ENCODE peak calls at places on chromosome 17, in five cellular contexts. Z is psoas muscle, K is PC-3, I is lower leg skin, Y is endothelial cell. F is an unnamed sample.

GRCh38 chr17:49869038-49869374 is 21.1 kb upstream of the TAC4 start:
- DNase-seq in Z (no peak), K (no peak), I (no peak), Y (no peak), F (no peak)

GRCh38 chr17:76515291-76515949 is 14.2 kb upstream of the RHBDF2 start:
- DNase-seq in Z (peak), K (no peak), I (peak), Y (no peak), F (peak)

GRCh38 chr17:2892305-2892971 is 96.2 kb downstream of the RAP1GAP2 start:
- DNase-seq in Z (no peak), K (peak), I (no peak), Y (no peak), F (peak)

GRCh38 chr17:62644487-62645173 is 17.2 kb downstream of the MRC2 start:
- DNase-seq in Z (no peak), K (no peak), I (no peak), Y (no peak), F (no peak)

GRCh38 chr17:50221500-50222480 is 20.4 kb upstream of the COL1A1 start:
- DNase-seq in Z (peak), K (peak), I (no peak), Y (no peak), F (peak)

GRCh38 chr17:71709974-71710373 is 410.8 kb upstream of the SOX9 start:
- DNase-seq in Z (no peak), K (no peak), I (no peak), Y (no peak), F (peak)

GRCh38 chr17:82342361-82343079 is 9.0 kb upstream of the SECTM1 start:
- DNase-seq in Z (no peak), K (no peak), I (no peak), Y (no peak), F (no peak)

GRCh38 chr17:14301279-14301760 is 439 bp downstream of the HS3ST3B1 start:
- DNase-seq in Z (no peak), K (no peak), I (no peak), Y (peak), F (no peak)

GRCh38 chr17:61201211-61201610 is 198.4 kb upstream of the TBX2 start:
- DNase-seq in Z (no peak), K (peak), I (no peak), Y (no peak), F (peak)

GRCh38 chr17:7431231-7431630 is 2.6 kb downstream of the SPEM3 start:
- DNase-seq in Z (no peak), K (no peak), I (no peak), Y (no peak), F (peak)

GRCh38 chr17:5561736-5562135 is 22.6 kb downstream of the NLRP1 start:
- DNase-seq in Z (no peak), K (no peak), I (no peak), Y (no peak), F (no peak)

GRCh38 chr17:31838641-31839225 is 20.3 kb downstream of the COPRS start:
- DNase-seq in Z (no peak), K (no peak), I (no peak), Y (no peak), F (peak)

GRCh38 chr17:76000755-76001521 is at the start of gene CDK3:
- DNase-seq in Z (no peak), K (no peak), I (no peak), Y (no peak), F (no peak)

GRCh38 chr17:64554028-64554637 is 47.4 kb downstream of the CEP95 start:
- DNase-seq in Z (no peak), K (no peak), I (no peak), Y (no peak), F (no peak)

GRCh38 chr17:35991075-35991474 is 4.5 kb upstream of the CCL14 start:
- DNase-seq in Z (no peak), K (no peak), I (no peak), Y (no peak), F (no peak)

GRCh38 chr17:62307196-62307595 is 73.2 kb upstream of the EFCAB3 start:
- DNase-seq in Z (no peak), K (no peak), I (no peak), Y (no peak), F (no peak)

GRCh38 chr17:10036511-10037061 is 131.5 kb upstream of the RCVRN start:
- DNase-seq in Z (peak), K (no peak), I (no peak), Y (no peak), F (peak)

GRCh38 chr17:66343531-66344078 is 41.2 kb downstream of the PRKCA start:
- DNase-seq in Z (no peak), K (peak), I (no peak), Y (no peak), F (no peak)

GRCh38 chr17:64786337-64786736 is 124.2 kb upstream of the SMURF2 start:
- DNase-seq in Z (no peak), K (peak), I (no peak), Y (no peak), F (no peak)

GRCh38 chr17:61075988-61076387 is 323.7 kb upstream of the TBX2 start:
- DNase-seq in Z (no peak), K (no peak), I (no peak), Y (no peak), F (no peak)

GRCh38 chr17:7836596-7837374 is 2.8 kb downstream of the KDM6B start:
- DNase-seq in Z (peak), K (peak), I (peak), Y (peak), F (peak)

GRCh38 chr17:35765086-35765710 is 4.5 kb downstream of the C17orf50 start:
- DNase-seq in Z (no peak), K (no peak), I (no peak), Y (no peak), F (peak)

GRCh38 chr17:64941045-64941444 is 21.8 kb upstream of the LRRC37A3 start:
- DNase-seq in Z (no peak), K (no peak), I (no peak), Y (no peak), F (no peak)

GRCh38 chr17:44122825-44123355 is 551 bp downstream of the HDAC5 start:
- DNase-seq in Z (no peak), K (no peak), I (no peak), Y (no peak), F (no peak)

GRCh38 chr17:38602453-38602852 is 3.3 kb downstream of the SRCIN1 start:
- DNase-seq in Z (no peak), K (no peak), I (no peak), Y (no peak), F (peak)

GRCh38 chr17:17500999-17501605 is 4.9 kb upstream of the RASD1 start:
- DNase-seq in Z (no peak), K (no peak), I (no peak), Y (no peak), F (no peak)

GRCh38 chr17:4559851-4560820 is at the start of gene GGT6:
- DNase-seq in Z (no peak), K (no peak), I (no peak), Y (no peak), F (no peak)

GRCh38 chr17:76725580-76726230 is 701 bp downstream of the JMJD6 start:
- DNase-seq in Z (peak), K (peak), I (peak), Y (no peak), F (peak)

GRCh38 chr17:76371656-76372628 is 12.5 kb upstream of the SPHK1 start:
- DNase-seq in Z (no peak), K (peak), I (no peak), Y (no peak), F (peak)

GRCh38 chr17:77503916-77504651 is 363.3 kb downstream of the SEC14L1 start:
- DNase-seq in Z (no peak), K (no peak), I (no peak), Y (no peak), F (no peak)

GRCh38 chr17:73311428-73311780 is 397 bp downstream of the CDC42EP4 start:
- DNase-seq in Z (no peak), K (no peak), I (no peak), Y (no peak), F (no peak)

GRCh38 chr17:39652635-39653315 is 12.4 kb upstream of the TCAP start:
- DNase-seq in Z (no peak), K (no peak), I (no peak), Y (no peak), F (no peak)
- TF ChIP-seq CTCF in Z (no peak), K (no peak), I (no peak), Y (no peak), F (no peak)

GRCh38 chr17:58516644-58517377 is 2.4 kb upstream of the MTMR4 start:
- DNase-seq in Z (no peak), K (no peak), I (no peak), Y (no peak), F (no peak)

GRCh38 chr17:58515286-58515685 is 848 bp upstream of the MTMR4 start:
- DNase-seq in Z (no peak), K (no peak), I (no peak), Y (no peak), F (no peak)

GRCh38 chr17:58514795-58515157 is 338 bp upstream of the MTMR4 start:
- DNase-seq in Z (no peak), K (no peak), I (no peak), Y (no peak), F (no peak)

GRCh38 chr17:58513913-58514794 is at the start of gene MTMR4:
- DNase-seq in Z (peak), K (peak), I (peak), Y (peak), F (peak)

GRCh38 chr17:58513391-58513912 is 986 bp downstream of the MTMR4 start:
- DNase-seq in Z (no peak), K (no peak), I (no peak), Y (no peak), F (no peak)
- TF ChIP-seq CTCF in Z (no peak), K (no peak), I (no peak), Y (no peak), F (no peak)

GRCh38 chr17:39923836-39924690 is 3.3 kb downstream of the ORMDL3 start:
- DNase-seq in Z (no peak), K (peak), I (no peak), Y (no peak), F (peak)
- TF ChIP-seq CTCF in Z (no peak), K (peak), I (no peak), Y (no peak), F (peak)

GRCh38 chr17:19867094-19867653 is 562 bp downstream of the ULK2 start:
- DNase-seq in Z (peak), K (peak), I (no peak), Y (peak), F (peak)
- TF ChIP-seq CTCF in Z (no peak), K (peak), I (no peak), Y (no peak), F (peak)

GRCh38 chr17:51435641-51436091 is 175.3 kb downstream of the UTP18 start:
- DNase-seq in Z (peak), K (peak), I (no peak), Y (peak), F (peak)
- TF ChIP-seq CTCF in Z (no peak), K (peak), I (no peak), Y (peak), F (peak)

DNA sequence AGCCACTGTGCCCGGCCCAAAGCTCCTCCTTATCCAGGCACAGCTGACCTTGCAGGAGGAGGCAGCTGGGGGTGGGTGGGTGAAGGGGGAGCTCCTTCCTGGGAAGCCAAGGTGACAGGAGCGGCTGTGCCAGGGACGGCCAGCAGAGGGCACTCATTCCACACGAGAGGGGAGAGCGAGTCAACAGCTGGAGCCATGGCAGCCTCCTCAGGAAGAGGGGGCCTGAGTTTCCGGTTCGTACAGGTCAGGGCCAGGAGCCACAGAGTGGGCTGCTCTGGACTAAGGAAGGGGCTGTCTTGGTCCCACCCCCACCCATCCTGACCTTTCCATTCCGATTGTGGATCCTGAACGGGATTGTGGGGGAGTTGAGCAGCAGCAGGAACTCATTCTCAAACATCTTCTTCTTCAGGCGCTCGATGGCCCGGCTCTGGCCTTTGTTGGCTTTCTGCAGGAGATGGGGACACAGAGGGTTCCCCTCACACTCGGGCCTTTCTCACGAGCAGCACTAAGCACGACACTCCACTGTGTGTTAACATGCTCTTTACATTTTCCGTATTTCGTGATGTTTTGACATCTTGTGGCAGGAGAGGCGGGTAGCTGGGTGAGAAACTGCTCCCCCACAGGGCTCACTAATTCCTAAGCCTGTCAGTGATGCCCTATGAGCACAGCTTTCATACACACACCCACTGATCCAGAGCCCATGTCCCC is 61.6 kb downstream of the TIMM22 start:
- DNase-seq in Z (peak), K (peak), I (no peak), Y (peak), F (peak)
- TF ChIP-seq CTCF in Z (peak), K (peak), I (no peak), Y (peak), F (peak)

GRCh38 chr17:52159159-52159809 is 770 bp upstream of the CA10 start:
- DNase-seq in Z (no peak), K (no peak), I (no peak), Y (no peak), F (no peak)

GRCh38 chr17:52157603-52158449 is 688 bp downstream of the CA10 start:
- DNase-seq in Z (no peak), K (no peak), I (no peak), Y (peak), F (no peak)

GRCh38 chr17:52159810-52160578 is 1.5 kb upstream of the CA10 start:
- DNase-seq in Z (no peak), K (no peak), I (no peak), Y (no peak), F (no peak)

GRCh38 chr17:52157161-52157560 is 1.4 kb downstream of the CA10 start:
- DNase-seq in Z (no peak), K (no peak), I (no peak), Y (no peak), F (no peak)

GRCh38 chr17:52158450-52159042 is at the start of gene CA10:
- DNase-seq in Z (no peak), K (no peak), I (no peak), Y (peak), F (no peak)
- TF ChIP-seq CTCF in Z (no peak), K (no peak), I (no peak), Y (no peak), F (no peak)